ENCODE peak calls at places on chromosome X, in four cellular contexts. B is H1; K is left ventricle myocardium inferior; U is effector memory CD4-positive, alpha-beta T cell. A is an unnamed sample.

GRCh38 chrX:67651437-67652142 is 107.8 kb downstream of the AR start:
- DNase-seq in B (no peak), K (no peak), U (no peak), A (no peak)

GRCh38 chrX:31058284-31058683 is 13.6 kb downstream of the FTHL17 start:
- DNase-seq in B (no peak), K (no peak), U (no peak), A (no peak)

GRCh38 chrX:23931149-23931604 is 23.4 kb downstream of the CXorf58 start:
- DNase-seq in B (no peak), K (no peak), U (no peak), A (no peak)

GRCh38 chrX:123475068-123475724 is 257.7 kb downstream of the THOC2 start:
- DNase-seq in B (no peak), K (no peak), U (no peak), A (no peak)

GRCh38 chrX:19360903-19361302 is 17.2 kb downstream of the PDHA1 start:
- DNase-seq in B (no peak), K (no peak), U (no peak), A (no peak)

GRCh38 chrX:113275769-113276168 is 435.1 kb upstream of the AMOT start:
- DNase-seq in B (no peak), K (no peak), U (no peak), A (no peak)

GRCh38 chrX:142250502-142250901 is 45.4 kb upstream of the MAGEC2 start:
- DNase-seq in B (no peak), K (no peak), U (no peak), A (no peak)

GRCh38 chrX:40199704-40200103 is 101.9 kb upstream of the BCOR start:
- DNase-seq in B (no peak), K (no peak), U (no peak), A (no peak)

GRCh38 chrX:87664381-87664780 is 146.8 kb downstream of the KLHL4 start:
- DNase-seq in B (no peak), K (no peak), U (no peak), A (peak; percentile 59)

GRCh38 chrX:39996561-39996960 is 101.2 kb downstream of the BCOR start:
- DNase-seq in B (no peak), K (no peak), U (no peak), A (no peak)

GRCh38 chrX:43556207-43556606 is 99.9 kb upstream of the MAOA start:
- DNase-seq in B (no peak), K (no peak), U (no peak), A (no peak)

GRCh38 chrX:101452051-101452450 is 33.2 kb upstream of the ARMCX4 start:
- DNase-seq in B (no peak), K (no peak), U (no peak), A (no peak)

GRCh38 chrX:134004038-134004437 is 18.6 kb upstream of the GPC3 start:
- DNase-seq in B (no peak), K (no peak), U (no peak), A (peak; percentile 77)

GRCh38 chrX:119008122-119008744 is 33.8 kb downstream of the LONRF3 start:
- DNase-seq in B (no peak), K (no peak), U (no peak), A (peak; percentile 50)

GRCh38 chrX:3815896-3816664 is 102.6 kb upstream of the PRKX start:
- DNase-seq in B (no peak), K (peak; percentile 46), U (peak; percentile 8), A (peak; percentile 64)

GRCh38 chrX:37871626-37872302 is 24.4 kb upstream of the DYNLT3 start:
- DNase-seq in B (no peak), K (peak; percentile 11), U (no peak), A (peak; percentile 80)

GRCh38 chrX:153818571-153819397 is 11.6 kb downstream of the PDZD4 start:
- DNase-seq in B (no peak), K (peak; percentile 41), U (peak; percentile 41), A (peak; percentile 70)

GRCh38 chrX:15468036-15468435 is 25.1 kb downstream of the PIR start:
- DNase-seq in B (no peak), K (no peak), U (no peak), A (peak; percentile 64)

GRCh38 chrX:20322887-20323286 is 56.2 kb upstream of the RPS6KA3 start:
- DNase-seq in B (no peak), K (no peak), U (no peak), A (no peak)

GRCh38 chrX:145936769-145937168 is 119.1 kb downstream of the SLITRK2 start:
- DNase-seq in B (no peak), K (no peak), U (no peak), A (no peak)

GRCh38 chrX:149950681-149951080 is 12.4 kb upstream of the EOLA2 start:
- DNase-seq in B (no peak), K (no peak), U (no peak), A (peak; percentile 20)

GRCh38 chrX:35150052-35150451 is 207.5 kb downstream of the FAM47B start:
- DNase-seq in B (no peak), K (no peak), U (no peak), A (no peak)

GRCh38 chrX:139209342-139209741 is 321.2 kb upstream of the F9 start:
- DNase-seq in B (no peak), K (no peak), U (no peak), A (no peak)

GRCh38 chrX:110210417-110211139 is 107.3 kb downstream of the AMMECR1 start:
- DNase-seq in B (no peak), K (no peak), U (no peak), A (peak; percentile 57)

GRCh38 chrX:130165181-130165702 is 399 bp downstream of the AIFM1 start:
- DNase-seq in B (peak; percentile 5), K (no peak), U (no peak), A (no peak)

GRCh38 chrX:11766487-11766886 is 8.4 kb downstream of the MSL3 start:
- DNase-seq in B (no peak), K (no peak), U (no peak), A (no peak)

GRCh38 chrX:10884246-10884645 is 226.9 kb upstream of the HCCS start:
- DNase-seq in B (no peak), K (no peak), U (no peak), A (no peak)

GRCh38 chrX:148871422-148872152 is 371.2 kb downstream of the AFF2 start:
- DNase-seq in B (no peak), K (no peak), U (no peak), A (peak; percentile 87)

GRCh38 chrX:9526965-9527364 is 62.1 kb downstream of the TBL1X start:
- DNase-seq in B (no peak), K (no peak), U (no peak), A (no peak)

GRCh38 chrX:9522756-9523155 is 57.9 kb downstream of the TBL1X start:
- DNase-seq in B (no peak), K (no peak), U (no peak), A (no peak)

GRCh38 chrX:9528498-9528897 is 63.6 kb downstream of the TBL1X start:
- DNase-seq in B (no peak), K (no peak), U (no peak), A (no peak)

GRCh38 chrX:9529223-9529622 is 64.4 kb downstream of the TBL1X start:
- DNase-seq in B (no peak), K (no peak), U (no peak), A (no peak)

DNA sequence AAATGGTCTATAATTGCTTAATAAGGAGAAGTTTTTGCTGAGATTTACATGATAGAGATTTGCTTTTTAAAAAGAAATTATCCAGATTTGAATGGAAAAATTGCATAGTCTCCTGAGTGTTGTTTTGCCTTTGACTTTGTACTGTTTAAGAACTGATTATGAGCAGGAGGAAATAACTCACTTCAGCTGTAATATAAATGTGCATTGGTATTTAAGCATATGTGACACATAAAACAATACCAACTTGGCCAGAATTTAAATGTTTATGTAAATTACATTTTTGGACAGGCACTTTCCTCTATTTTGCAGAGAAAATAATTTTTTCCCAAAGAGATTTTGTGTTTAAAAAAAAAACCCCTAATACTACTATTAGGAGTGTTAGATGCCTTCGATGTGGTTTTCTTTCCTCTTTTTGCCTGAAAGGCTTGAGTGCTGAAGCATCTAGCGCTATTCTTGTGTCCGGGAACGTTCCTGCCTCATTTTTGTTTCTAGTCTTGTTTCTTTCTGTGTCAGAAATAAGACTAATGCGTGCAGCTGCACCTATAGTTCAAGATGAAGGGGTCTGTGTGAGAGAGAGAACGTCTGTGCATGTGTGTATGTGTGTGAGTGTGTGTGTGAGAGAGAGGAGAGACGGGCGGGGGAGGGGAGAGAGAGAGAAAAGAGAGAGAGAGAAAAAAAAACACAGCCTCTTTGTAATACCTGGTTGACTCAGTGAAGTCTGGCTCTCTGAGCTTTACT is 60.8 kb downstream of the TBL1X start:
- DNase-seq in B (no peak), K (no peak), U (no peak), A (peak; percentile 53)
- H3K27ac ChIP-seq in B (no peak overlapping the region), K (no peak overlapping the region), U (no peak overlapping the region), A (peak overlapping the region; percentile 37)

DNA sequence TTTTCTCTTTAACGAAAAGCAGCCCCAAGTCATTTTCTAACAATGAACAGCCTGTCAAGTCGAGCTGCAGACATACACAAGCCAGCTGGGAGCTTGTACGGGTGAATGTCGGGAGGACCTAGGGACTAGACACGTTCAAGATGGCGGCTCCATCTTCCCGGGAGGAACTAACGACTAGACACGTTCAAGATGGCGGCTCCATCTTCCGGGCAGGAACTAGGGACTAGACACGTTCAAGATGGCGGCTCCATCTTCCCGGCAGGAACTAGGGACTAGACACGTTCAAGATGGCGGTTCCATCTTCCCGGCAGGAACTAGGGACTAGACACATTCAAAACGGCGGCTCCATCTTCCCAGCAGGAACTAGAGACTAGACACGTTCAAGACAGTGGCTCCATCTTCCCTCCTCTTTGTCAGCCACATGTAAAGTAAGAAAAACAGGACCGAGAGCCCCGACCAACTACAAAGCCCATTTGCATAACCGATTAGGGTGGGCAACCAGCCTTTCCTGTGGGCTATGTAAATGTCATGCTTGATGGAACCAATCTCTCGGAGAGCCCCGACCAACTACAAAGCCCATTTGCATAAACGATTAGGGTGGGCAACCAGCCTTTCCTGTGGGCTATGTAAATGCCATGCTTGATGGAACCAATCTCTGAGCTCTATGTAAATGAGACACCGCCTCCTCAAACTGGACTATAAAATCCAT is 175.5 kb downstream of the DHRSX start:
- DNase-seq in B (no peak), K (peak; percentile 32), U (peak; percentile 58), A (no peak)
- H3K27ac ChIP-seq in B (no peak overlapping the region), K (peak overlapping the region; percentile 33), U (no peak overlapping the region), A (no peak overlapping the region)

GRCh38 chrX:97215166-97215565 is 331.5 kb downstream of the RPA4 start:
- DNase-seq in B (no peak), K (no peak), U (no peak), A (no peak)
- H3K27ac ChIP-seq in B (no peak overlapping the region), K (no peak overlapping the region), U (no peak overlapping the region), A (no peak overlapping the region)

GRCh38 chrX:78944351-78944750 is 840 bp upstream of the P2RY10 start:
- DNase-seq in B (no peak), K (no peak), U (no peak), A (no peak)
- H3K27ac ChIP-seq in B (no peak overlapping the region), K (no peak overlapping the region), U (peak overlapping the region; percentile 90), A (no peak overlapping the region)

GRCh38 chrX:48474127-48474526 is 1.9 kb upstream of the FTSJ1 start:
- DNase-seq in B (no peak), K (no peak), U (no peak), A (no peak)

GRCh38 chrX:48474581-48474980 is 1.4 kb upstream of the FTSJ1 start:
- DNase-seq in B (no peak), K (no peak), U (no peak), A (no peak)

GRCh38 chrX:48472225-48472624 is 2.2 kb upstream of the SLC38A5 start:
- DNase-seq in B (no peak), K (no peak), U (no peak), A (no peak)

GRCh38 chrX:48473718-48473990 is 2.3 kb upstream of the FTSJ1 start:
- DNase-seq in B (no peak), K (no peak), U (no peak), A (no peak)

GRCh38 chrX:48472851-48473717 is 2.9 kb upstream of the FTSJ1 start:
- DNase-seq in B (no peak), K (no peak), U (no peak), A (no peak)
- H3K27ac ChIP-seq in B (no peak overlapping the region), K (no peak overlapping the region), U (no peak overlapping the region), A (no peak overlapping the region)

GRCh38 chrX:48702716-48703115 is 6.2 kb downstream of the SUV39H1 start:
- DNase-seq in B (no peak), K (no peak), U (no peak), A (no peak)
- H3K27ac ChIP-seq in B (no peak overlapping the region), K (peak overlapping the region; percentile 61), U (no peak overlapping the region), A (no peak overlapping the region)